ENCODE peak calls at places on chromosomes 1 and 21, in six cellular contexts. One of them, this sample, is unnamed.

GRCh38 chr1:1374068-1374860 is 743 bp downstream of the AURKAIP1 start:
- DNase-seq in CD8-positive, alpha-beta T cell: no peak
- DNase-seq in aorta: no peak
- DNase-seq in heart left ventricle: no peak
- DNase-seq in psoas muscle: peak; percentile 69
- DNase-seq in esophagus squamous epithelium: no peak
- DNase-seq in this sample: no peak

GRCh38 chr1:204194771-204195170 is 1.5 kb downstream of the KISS1 start:
- DNase-seq in psoas muscle: no peak
- DNase-seq in CD8-positive, alpha-beta T cell: no peak
- DNase-seq in aorta: no peak
- DNase-seq in heart left ventricle: no peak
- DNase-seq in esophagus squamous epithelium: no peak
- DNase-seq in this sample: no peak

GRCh38 chr21:25512095-25513086 is 94.9 kb downstream of the MRPL39 start:
- DNase-seq in psoas muscle: no peak
- DNase-seq in esophagus squamous epithelium: no peak
- DNase-seq in heart left ventricle: no peak
- DNase-seq in CD8-positive, alpha-beta T cell: no peak
- DNase-seq in aorta: no peak
- DNase-seq in this sample: no peak

GRCh38 chr1:80212021-80212420 is 1205.5 kb upstream of the ADGRL4 start:
- DNase-seq in aorta: no peak
- DNase-seq in psoas muscle: no peak
- DNase-seq in esophagus squamous epithelium: no peak
- DNase-seq in heart left ventricle: no peak
- DNase-seq in CD8-positive, alpha-beta T cell: no peak
- DNase-seq in this sample: peak; percentile 5

GRCh38 chr21:46150491-46151121 is 4.8 kb downstream of the FTCD start:
- DNase-seq in CD8-positive, alpha-beta T cell: no peak
- DNase-seq in aorta: peak; percentile 71
- DNase-seq in heart left ventricle: peak; percentile 3
- DNase-seq in psoas muscle: no peak
- DNase-seq in esophagus squamous epithelium: no peak
- DNase-seq in this sample: no peak

GRCh38 chr1:160664573-160665051 is 17.8 kb upstream of the SLAMF1 start:
- DNase-seq in psoas muscle: no peak
- DNase-seq in esophagus squamous epithelium: no peak
- DNase-seq in aorta: no peak
- DNase-seq in heart left ventricle: no peak
- DNase-seq in CD8-positive, alpha-beta T cell: peak; percentile 48
- DNase-seq in this sample: no peak

GRCh38 chr1:103441342-103441741 is 84.2 kb upstream of the RNPC3 start:
- DNase-seq in aorta: no peak
- DNase-seq in psoas muscle: no peak
- DNase-seq in heart left ventricle: no peak
- DNase-seq in esophagus squamous epithelium: no peak
- DNase-seq in CD8-positive, alpha-beta T cell: no peak
- DNase-seq in this sample: no peak

GRCh38 chr1:63261736-63262142 is 60.6 kb upstream of the FOXD3 start:
- DNase-seq in psoas muscle: no peak
- DNase-seq in CD8-positive, alpha-beta T cell: no peak
- DNase-seq in heart left ventricle: peak; percentile 18
- DNase-seq in aorta: no peak
- DNase-seq in esophagus squamous epithelium: no peak
- DNase-seq in this sample: no peak

GRCh38 chr1:198083549-198083948 is 73.2 kb upstream of the NEK7 start:
- DNase-seq in aorta: no peak
- DNase-seq in esophagus squamous epithelium: no peak
- DNase-seq in heart left ventricle: no peak
- DNase-seq in CD8-positive, alpha-beta T cell: no peak
- DNase-seq in psoas muscle: no peak
- DNase-seq in this sample: no peak

GRCh38 chr1:56502700-56503245 is 76.6 kb downstream of the PLPP3 start:
- DNase-seq in esophagus squamous epithelium: no peak
- DNase-seq in aorta: no peak
- DNase-seq in psoas muscle: no peak
- DNase-seq in CD8-positive, alpha-beta T cell: no peak
- DNase-seq in heart left ventricle: no peak
- DNase-seq in this sample: peak; percentile 43

GRCh38 chr1:82921759-82922158 is 1077.2 kb downstream of the TTLL7 start:
- DNase-seq in CD8-positive, alpha-beta T cell: no peak
- DNase-seq in heart left ventricle: no peak
- DNase-seq in aorta: no peak
- DNase-seq in esophagus squamous epithelium: no peak
- DNase-seq in psoas muscle: no peak
- DNase-seq in this sample: peak; percentile 3

GRCh38 chr1:76374111-76374510 is 299.6 kb downstream of the ST6GALNAC3 start:
- DNase-seq in psoas muscle: no peak
- DNase-seq in heart left ventricle: no peak
- DNase-seq in CD8-positive, alpha-beta T cell: no peak
- DNase-seq in esophagus squamous epithelium: no peak
- DNase-seq in aorta: no peak
- DNase-seq in this sample: no peak

GRCh38 chr1:25795227-25795626 is 4.8 kb upstream of the SELENON start:
- DNase-seq in CD8-positive, alpha-beta T cell: no peak
- DNase-seq in psoas muscle: no peak
- DNase-seq in aorta: no peak
- DNase-seq in esophagus squamous epithelium: no peak
- DNase-seq in heart left ventricle: no peak
- DNase-seq in this sample: no peak

GRCh38 chr1:101365186-101365585 is 128.4 kb downstream of the S1PR1 start:
- DNase-seq in psoas muscle: no peak
- DNase-seq in esophagus squamous epithelium: no peak
- DNase-seq in aorta: no peak
- DNase-seq in CD8-positive, alpha-beta T cell: no peak
- DNase-seq in heart left ventricle: no peak
- DNase-seq in this sample: no peak

GRCh38 chr1:163119707-163120106 is 50.5 kb downstream of the RGS4 start:
- DNase-seq in esophagus squamous epithelium: no peak
- DNase-seq in psoas muscle: no peak
- DNase-seq in aorta: no peak
- DNase-seq in CD8-positive, alpha-beta T cell: no peak
- DNase-seq in heart left ventricle: no peak
- DNase-seq in this sample: no peak

DNA sequence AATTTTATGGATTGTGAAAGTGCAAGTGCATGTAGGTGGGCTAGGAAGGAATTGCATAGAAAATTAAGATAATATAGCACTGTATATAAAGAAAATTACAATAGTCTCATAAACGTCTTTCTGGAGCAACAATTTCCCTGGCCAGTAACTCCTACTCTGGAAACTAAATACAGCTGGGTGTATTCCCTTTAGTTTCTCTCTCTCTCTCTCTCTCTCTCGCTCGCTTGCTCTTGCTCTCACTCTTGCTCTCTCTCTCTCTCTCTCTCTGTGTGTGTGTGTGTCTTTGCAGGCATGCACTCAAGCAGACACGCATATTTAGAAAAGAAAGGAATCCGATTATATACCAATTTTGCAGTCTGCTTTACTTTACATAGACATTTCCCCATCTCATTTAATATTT is 14.7 kb downstream of the S100A10 start:
- DNase-seq in heart left ventricle: no peak
- DNase-seq in CD8-positive, alpha-beta T cell: no peak
- DNase-seq in esophagus squamous epithelium: no peak
- DNase-seq in aorta: no peak
- DNase-seq in psoas muscle: no peak
- DNase-seq in this sample: no peak
- H3K4me1 ChIP-seq in heart left ventricle: peaks cover 8% of the 10 kb centered on the region
- H3K4me1 ChIP-seq in CD8-positive, alpha-beta T cell: peaks cover 5% of the 10 kb centered on the region
- H3K4me1 ChIP-seq in esophagus squamous epithelium: peaks cover 60% of the 10 kb centered on the region
- H3K4me1 ChIP-seq in aorta: peaks cover 7% of the 10 kb centered on the region
- H3K4me1 ChIP-seq in psoas muscle: no peaks in the 10 kb centered on the region
- H3K4me1 ChIP-seq in this sample: no peaks in the 10 kb centered on the region

DNA sequence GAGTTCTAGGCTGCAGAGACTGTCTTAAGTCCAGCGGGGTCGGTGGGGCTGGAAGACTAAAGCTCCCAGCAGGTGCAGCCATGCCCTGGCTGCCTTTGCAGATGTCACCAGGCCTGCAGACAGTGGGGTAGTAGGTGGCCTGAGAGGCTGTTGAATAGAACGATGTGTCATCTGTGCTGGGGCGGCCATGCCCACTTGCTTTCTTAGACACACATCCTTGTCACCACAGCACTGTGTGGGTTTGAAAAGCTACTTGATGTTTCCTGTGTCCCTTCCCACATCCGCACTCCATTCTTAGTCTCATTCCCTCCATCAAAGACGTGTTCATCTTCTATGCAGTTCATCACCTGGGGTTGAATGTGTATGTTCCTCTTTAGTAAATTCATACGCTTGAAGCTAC is 184.5 kb upstream of the TMEM51 start:
- DNase-seq in CD8-positive, alpha-beta T cell: peak; percentile 31
- DNase-seq in heart left ventricle: no peak
- DNase-seq in psoas muscle: no peak
- DNase-seq in esophagus squamous epithelium: no peak
- DNase-seq in aorta: no peak
- DNase-seq in this sample: no peak
- H3K4me3 ChIP-seq in CD8-positive, alpha-beta T cell: no peak overlapping the region
- H3K4me3 ChIP-seq in heart left ventricle: no peak overlapping the region
- H3K4me3 ChIP-seq in psoas muscle: no peak overlapping the region
- H3K4me3 ChIP-seq in esophagus squamous epithelium: no peak overlapping the region
- H3K4me3 ChIP-seq in aorta: no peak overlapping the region
- H3K4me3 ChIP-seq in this sample: no peak overlapping the region

DNA sequence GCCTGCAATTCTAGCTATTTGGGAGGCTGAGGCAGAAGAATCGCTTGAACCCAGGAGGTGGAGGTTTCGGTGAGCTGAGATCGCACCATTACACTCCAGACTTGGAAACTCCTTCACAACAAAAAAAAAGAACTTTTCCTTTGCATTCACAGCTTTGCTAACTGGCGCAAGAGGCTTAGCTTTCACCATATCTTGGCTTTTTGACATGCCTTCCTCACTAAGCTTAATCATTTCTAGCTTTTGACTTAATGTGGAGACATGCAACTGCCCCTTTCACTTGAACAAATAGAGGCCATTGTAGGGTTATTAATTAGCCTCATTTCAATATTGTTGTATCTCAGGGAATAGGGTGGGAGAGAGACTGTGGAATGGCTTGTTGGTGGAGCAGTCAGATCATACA is 8.7 kb downstream of the KPNA6 start:
- DNase-seq in aorta: no peak
- DNase-seq in esophagus squamous epithelium: no peak
- DNase-seq in heart left ventricle: no peak
- DNase-seq in CD8-positive, alpha-beta T cell: no peak
- DNase-seq in psoas muscle: no peak
- DNase-seq in this sample: peak; percentile 33
- H3K27ac ChIP-seq in aorta: peak overlapping the region; percentile 86
- H3K27ac ChIP-seq in esophagus squamous epithelium: peak overlapping the region; percentile 58
- H3K27ac ChIP-seq in heart left ventricle: no peak overlapping the region
- H3K27ac ChIP-seq in CD8-positive, alpha-beta T cell: no peak overlapping the region
- H3K27ac ChIP-seq in psoas muscle: peak overlapping the region; percentile 44
- H3K27ac ChIP-seq in this sample: no peak overlapping the region

GRCh38 chr1:169484683-169485426 is 889 bp downstream of the SLC19A2 start:
- DNase-seq in CD8-positive, alpha-beta T cell: peak; percentile 25
- DNase-seq in aorta: peak; percentile 80
- DNase-seq in psoas muscle: peak; percentile 81
- DNase-seq in heart left ventricle: peak; percentile 45
- DNase-seq in esophagus squamous epithelium: no peak
- DNase-seq in this sample: peak; percentile 51
- H3K4me1 ChIP-seq in CD8-positive, alpha-beta T cell: peaks cover 20% of the 10 kb centered on the region
- H3K4me1 ChIP-seq in aorta: peaks cover 3% of the 10 kb centered on the region
- H3K4me1 ChIP-seq in psoas muscle: peaks cover 54% of the 10 kb centered on the region
- H3K4me1 ChIP-seq in heart left ventricle: peaks cover 17% of the 10 kb centered on the region
- H3K4me1 ChIP-seq in esophagus squamous epithelium: peaks cover 44% of the 10 kb centered on the region
- H3K4me1 ChIP-seq in this sample: peaks cover 46% of the 10 kb centered on the region

GRCh38 chr1:67336157-67336556 is 28.5 kb downstream of the IL12RB2 start:
- DNase-seq in CD8-positive, alpha-beta T cell: no peak
- DNase-seq in esophagus squamous epithelium: no peak
- DNase-seq in aorta: no peak
- DNase-seq in heart left ventricle: no peak
- DNase-seq in psoas muscle: no peak
- DNase-seq in this sample: no peak
- H3K4me3 ChIP-seq in CD8-positive, alpha-beta T cell: no peak overlapping the region
- H3K4me3 ChIP-seq in esophagus squamous epithelium: no peak overlapping the region
- H3K4me3 ChIP-seq in aorta: no peak overlapping the region
- H3K4me3 ChIP-seq in heart left ventricle: no peak overlapping the region
- H3K4me3 ChIP-seq in psoas muscle: no peak overlapping the region
- H3K4me3 ChIP-seq in this sample: no peak overlapping the region